ENCODE peak calls at places on chromosome 18, in ten cellular contexts. Q is mammary epithelial cell; F is gastrocnemius medialis; U is substantia nigra; N is ovary; Y is A549; T is body of pancreas; B is K562; J is uterus; V is CD8-positive, alpha-beta T cell. P is an unnamed sample.

GRCh38 chr18:32764611-32765244 is 8.1 kb downstream of the KLHL14 start:
- DNase-seq in Q (no peak), F (no peak), U (no peak), N (no peak), Y (no peak), T (no peak), B (no peak), J (no peak), V (no peak), P (no peak)

GRCh38 chr18:76232813-76233212 is 262.2 kb downstream of the ZNF516 start:
- DNase-seq in Q (peak), F (no peak), U (no peak), N (no peak), Y (no peak), T (no peak), B (no peak), J (no peak), V (no peak), P (peak)

GRCh38 chr18:3029215-3029972 is 16.4 kb upstream of the LPIN2 start:
- DNase-seq in Q (no peak), F (no peak), U (no peak), N (no peak), Y (no peak), T (no peak), B (no peak), J (no peak), V (no peak), P (no peak)

GRCh38 chr18:77004555-77005380 is 127.8 kb downstream of the MBP start:
- DNase-seq in Q (no peak), F (no peak), U (no peak), N (no peak), Y (no peak), T (no peak), B (no peak), J (no peak), V (peak), P (no peak)

GRCh38 chr18:33677891-33678290 is 99.9 kb downstream of the ASXL3 start:
- DNase-seq in Q (no peak), F (no peak), U (no peak), N (no peak), Y (no peak), T (no peak), B (no peak), J (no peak), V (no peak), P (no peak)

GRCh38 chr18:26489191-26489590 is 59.2 kb downstream of the KCTD1 start:
- DNase-seq in Q (peak), F (no peak), U (no peak), N (no peak), Y (no peak), T (no peak), B (no peak), J (no peak), V (no peak), P (no peak)

GRCh38 chr18:51447351-51447896 is 249.9 kb upstream of the MEX3C start:
- DNase-seq in Q (peak), F (peak), U (peak), N (no peak), Y (no peak), T (peak), B (no peak), J (no peak), V (no peak), P (peak)

GRCh38 chr18:61992285-61992684 is 99.5 kb upstream of the RNF152 start:
- DNase-seq in Q (peak), F (no peak), U (no peak), N (no peak), Y (no peak), T (no peak), B (no peak), J (no peak), V (no peak), P (peak)

GRCh38 chr18:2606335-2606734 is 35.0 kb downstream of the NDC80 start:
- DNase-seq in Q (no peak), F (no peak), U (no peak), N (no peak), Y (no peak), T (no peak), B (no peak), J (no peak), V (no peak), P (no peak)

GRCh38 chr18:36265035-36265434 is 32.5 kb upstream of the FHOD3 start:
- DNase-seq in Q (no peak), F (no peak), U (no peak), N (no peak), Y (no peak), T (no peak), B (no peak), J (no peak), V (no peak), P (no peak)

GRCh38 chr18:39675358-39675757 is 2109.8 kb upstream of the CELF4 start:
- DNase-seq in Q (no peak), F (no peak), U (no peak), N (no peak), Y (no peak), T (no peak), B (no peak), J (no peak), V (no peak), P (no peak)

GRCh38 chr18:76307293-76307690 is 187.8 kb downstream of the ZNF516 start:
- DNase-seq in Q (no peak), F (no peak), U (no peak), N (no peak), Y (no peak), T (no peak), B (no peak), J (no peak), V (no peak), P (no peak)

GRCh38 chr18:35620765-35621164 is 39.2 kb downstream of the GALNT1 start:
- DNase-seq in Q (no peak), F (no peak), U (no peak), N (no peak), Y (no peak), T (no peak), B (no peak), J (no peak), V (no peak), P (no peak)

GRCh38 chr18:61572871-61573270 is 239.6 kb downstream of the CDH20 start:
- DNase-seq in Q (no peak), F (no peak), U (no peak), N (no peak), Y (no peak), T (no peak), B (no peak), J (no peak), V (no peak), P (no peak)

GRCh38 chr18:74589021-74589420 is 8.6 kb upstream of the ZNF407 start:
- DNase-seq in Q (no peak), F (no peak), U (no peak), N (no peak), Y (no peak), T (no peak), B (no peak), J (no peak), V (no peak), P (no peak)

GRCh38 chr18:79672490-79673276 is 6.9 kb upstream of the CTDP1 start:
- DNase-seq in Q (no peak), F (no peak), U (no peak), N (no peak), Y (no peak), T (no peak), B (no peak), J (no peak), V (no peak), P (no peak)

GRCh38 chr18:70276416-70277145 is 12.3 kb upstream of the SOCS6 start:
- DNase-seq in Q (no peak), F (no peak), U (no peak), N (no peak), Y (no peak), T (no peak), B (no peak), J (no peak), V (no peak), P (peak)

GRCh38 chr18:48290162-48290926 is 118.8 kb downstream of the ZBTB7C start:
- DNase-seq in Q (peak), F (no peak), U (peak), N (no peak), Y (no peak), T (no peak), B (no peak), J (no peak), V (no peak), P (no peak)

GRCh38 chr18:36382854-36383253 is 85.3 kb downstream of the FHOD3 start:
- DNase-seq in Q (no peak), F (no peak), U (no peak), N (no peak), Y (no peak), T (no peak), B (no peak), J (no peak), V (no peak), P (no peak)

GRCh38 chr18:50358844-50359243 is 16.0 kb upstream of the SKA1 start:
- DNase-seq in Q (no peak), F (no peak), U (no peak), N (no peak), Y (no peak), T (no peak), B (peak), J (no peak), V (no peak), P (no peak)

GRCh38 chr18:35005963-35006577 is 35.1 kb upstream of the MAPRE2 start:
- DNase-seq in Q (peak), F (no peak), U (peak), N (no peak), Y (peak), T (no peak), B (peak), J (no peak), V (peak), P (peak)

GRCh38 chr18:47917923-47918610 is 12.4 kb downstream of the SMAD2 start:
- DNase-seq in Q (no peak), F (no peak), U (no peak), N (no peak), Y (no peak), T (no peak), B (no peak), J (no peak), V (no peak), P (no peak)

GRCh38 chr18:74499633-74500032 is 3.5 kb downstream of the CNDP2 start:
- DNase-seq in Q (peak), F (no peak), U (peak), N (peak), Y (no peak), T (peak), B (peak), J (no peak), V (peak), P (peak)

GRCh38 chr18:79493801-79494211 is 98.1 kb downstream of the NFATC1 start:
- DNase-seq in Q (no peak), F (no peak), U (no peak), N (no peak), Y (no peak), T (peak), B (no peak), J (no peak), V (no peak), P (no peak)

GRCh38 chr18:11826836-11827235 is 24.4 kb upstream of the CHMP1B start:
- DNase-seq in Q (no peak), F (no peak), U (no peak), N (no peak), Y (peak), T (no peak), B (no peak), J (no peak), V (no peak), P (no peak)

GRCh38 chr18:77092104-77093066 is 40.2 kb downstream of the MBP start:
- DNase-seq in Q (no peak), F (peak), U (no peak), N (no peak), Y (no peak), T (no peak), B (no peak), J (no peak), V (no peak), P (no peak)

GRCh38 chr18:5104246-5104645 is 92.8 kb downstream of the AKAIN1 start:
- DNase-seq in Q (no peak), F (no peak), U (no peak), N (no peak), Y (no peak), T (no peak), B (no peak), J (no peak), V (no peak), P (no peak)
- H3K27ac ChIP-seq in Q (no peak), F (no peak), U (no peak), N (no peak), Y (no peak), T (no peak), B (no peak), J (no peak), V (no peak), P (no peak)

DNA sequence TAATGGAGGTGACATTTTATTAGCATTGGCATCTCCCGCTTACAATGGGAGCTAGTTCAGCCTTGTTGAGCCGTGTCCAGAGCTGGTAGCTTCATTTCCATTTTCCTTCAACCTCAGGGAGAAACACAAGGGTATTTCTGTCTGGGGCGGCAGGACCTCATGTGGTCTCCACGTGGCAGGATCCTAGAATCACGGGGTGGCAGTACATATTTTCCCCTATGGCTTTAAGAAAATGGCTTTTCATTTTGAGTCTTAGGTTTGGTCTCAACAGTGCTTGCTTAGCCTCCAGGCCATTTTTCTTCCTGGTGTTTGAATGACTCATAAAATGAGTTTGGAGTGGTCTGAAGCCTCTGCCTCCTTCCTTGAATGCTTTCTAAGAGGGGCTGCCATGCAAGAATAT is 20.3 kb downstream of the CABLES1 start:
- DNase-seq in Q (peak), F (no peak), U (no peak), N (no peak), Y (no peak), T (no peak), B (no peak), J (no peak), V (no peak), P (peak)
- H3K27ac ChIP-seq in Q (no peak), F (no peak), U (no peak), N (no peak), Y (peak), T (no peak), B (no peak), J (no peak), V (no peak), P (no peak)

DNA sequence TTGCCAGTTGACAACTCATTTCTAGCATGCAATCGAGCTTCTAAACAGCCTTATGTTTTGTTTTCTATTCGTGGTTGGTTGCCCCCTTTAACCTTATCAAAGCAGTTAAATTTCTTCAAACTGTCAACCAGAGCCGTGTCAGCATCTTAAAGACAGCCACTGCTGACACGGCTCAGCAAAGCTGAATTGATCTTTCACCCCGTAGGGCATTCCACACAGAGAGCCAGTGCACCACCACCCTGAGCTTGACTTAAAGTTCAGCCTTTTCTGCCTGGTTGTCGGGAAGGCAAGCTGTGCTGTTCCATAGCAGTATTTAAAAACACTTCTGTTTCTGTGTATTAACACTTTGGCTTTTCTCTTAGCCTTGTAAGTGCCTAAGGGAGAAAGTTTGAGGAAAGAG is 355.0 kb upstream of the CHST9 start:
- DNase-seq in Q (no peak), F (no peak), U (no peak), N (no peak), Y (no peak), T (no peak), B (no peak), J (no peak), V (no peak), P (no peak)
- H3K27ac ChIP-seq in Q (no peak), F (no peak), U (no peak), N (no peak), Y (no peak), T (no peak), B (no peak), J (no peak), V (no peak), P (no peak)

DNA sequence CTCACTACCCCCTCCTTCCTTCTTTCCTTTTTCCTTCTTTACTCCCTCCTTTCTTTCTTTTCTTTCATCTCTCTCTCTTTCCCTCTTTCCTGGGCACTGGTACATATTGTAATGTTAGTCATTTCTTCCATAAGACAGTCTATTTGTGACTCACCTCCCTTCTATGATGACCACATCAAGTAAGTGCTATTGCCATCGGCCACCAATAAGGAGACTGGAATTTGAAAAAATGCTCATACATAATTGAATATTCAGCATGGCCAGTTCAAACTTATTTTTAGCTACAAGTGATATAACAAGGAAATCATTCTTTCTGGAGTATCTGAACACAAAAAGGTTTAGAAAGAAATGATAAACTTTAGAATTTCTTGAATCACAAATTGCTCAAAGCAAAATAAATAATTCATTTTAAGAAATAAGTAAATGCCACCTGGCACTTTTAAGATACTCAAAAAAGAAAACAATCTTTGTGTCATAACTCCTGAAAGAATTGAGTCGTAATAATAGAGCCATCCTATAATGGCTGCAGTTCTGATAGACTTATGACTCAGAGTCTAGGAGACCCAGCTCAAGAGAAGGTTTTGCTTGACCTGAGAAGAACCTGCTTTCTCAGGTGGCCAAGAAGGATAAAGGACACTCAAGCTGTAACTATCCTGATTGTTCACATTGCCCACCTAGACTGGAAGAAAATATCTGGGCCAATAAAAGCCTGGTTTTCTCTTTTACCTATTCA is 51.6 kb upstream of the CCBE1 start:
- DNase-seq in Q (peak), F (no peak), U (no peak), N (no peak), Y (peak), T (no peak), B (no peak), J (no peak), V (no peak), P (peak)
- H3K27ac ChIP-seq in Q (peak), F (no peak), U (no peak), N (no peak), Y (peak), T (no peak), B (no peak), J (no peak), V (no peak), P (peak)

P was measured in foreskin keratinocyte.